ENCODE peak calls at places on chromosome 21, in four cellular contexts. One of them, this sample, is unnamed.
A peak's percentile ranks its signal among the peaks of the same experiment; 100 is the strongest.

GRCh38 chr21:21463456-21463855 is 465.2 kb downstream of the NCAM2 start:
- DNase-seq in adrenal gland: no peak
- DNase-seq in ovary: no peak
- DNase-seq in cardiac fibroblast: no peak
- DNase-seq in this sample: peak; percentile 15

GRCh38 chr21:40827509-40827908 is 19.4 kb downstream of the DSCAM start:
- DNase-seq in cardiac fibroblast: no peak
- DNase-seq in adrenal gland: no peak
- DNase-seq in ovary: no peak
- DNase-seq in this sample: no peak

GRCh38 chr21:38429011-38429410 is 69.3 kb downstream of the ERG start:
- DNase-seq in adrenal gland: no peak
- DNase-seq in cardiac fibroblast: no peak
- DNase-seq in ovary: no peak
- DNase-seq in this sample: no peak

GRCh38 chr21:29208666-29209059 is 78.2 kb downstream of the MAP3K7CL start:
- DNase-seq in cardiac fibroblast: peak; percentile 96
- DNase-seq in adrenal gland: no peak
- DNase-seq in ovary: no peak
- DNase-seq in this sample: no peak

GRCh38 chr21:39363607-39364555 is 15.0 kb upstream of the HMGN1 start:
- DNase-seq in adrenal gland: no peak
- DNase-seq in ovary: no peak
- DNase-seq in cardiac fibroblast: no peak
- DNase-seq in this sample: no peak

GRCh38 chr21:28884481-28884880 is 108.2 kb downstream of the LTN1 start:
- DNase-seq in ovary: no peak
- DNase-seq in cardiac fibroblast: peak; percentile 31
- DNase-seq in adrenal gland: no peak
- DNase-seq in this sample: no peak

GRCh38 chr21:29718081-29718815 is 221.5 kb downstream of the GRIK1 start:
- DNase-seq in ovary: no peak
- DNase-seq in cardiac fibroblast: peak; percentile 94
- DNase-seq in adrenal gland: no peak
- DNase-seq in this sample: no peak

GRCh38 chr21:29217818-29218252 is 80.9 kb upstream of the BACH1 start:
- DNase-seq in ovary: no peak
- DNase-seq in cardiac fibroblast: peak; percentile 99
- DNase-seq in adrenal gland: no peak
- DNase-seq in this sample: no peak

GRCh38 chr21:17925000-17925610 is 105.9 kb upstream of the C21orf91 start:
- DNase-seq in ovary: peak; percentile 12
- DNase-seq in adrenal gland: peak; percentile 38
- DNase-seq in cardiac fibroblast: peak; percentile 72
- DNase-seq in this sample: no peak

GRCh38 chr21:33300701-33301631 is 23.8 kb upstream of the IFNAR1 start:
- DNase-seq in ovary: no peak
- DNase-seq in cardiac fibroblast: peak; percentile 19
- DNase-seq in adrenal gland: peak; percentile 65
- DNase-seq in this sample: no peak

GRCh38 chr21:25191141-25191540 is 416.1 kb downstream of the MRPL39 start:
- DNase-seq in adrenal gland: no peak
- DNase-seq in cardiac fibroblast: no peak
- DNase-seq in ovary: no peak
- DNase-seq in this sample: no peak

GRCh38 chr21:36431252-36431651 is 46.1 kb downstream of the CHAF1B start:
- DNase-seq in adrenal gland: no peak
- DNase-seq in ovary: no peak
- DNase-seq in cardiac fibroblast: no peak
- DNase-seq in this sample: no peak

GRCh38 chr21:39052718-39053117 is 130.5 kb downstream of the PSMG1 start:
- DNase-seq in ovary: no peak
- DNase-seq in adrenal gland: no peak
- DNase-seq in cardiac fibroblast: no peak
- DNase-seq in this sample: no peak

GRCh38 chr21:38925923-38926322 is 120.2 kb downstream of the ETS2 start:
- DNase-seq in cardiac fibroblast: peak; percentile 91
- DNase-seq in ovary: peak; percentile 75
- DNase-seq in adrenal gland: peak; percentile 71
- DNase-seq in this sample: no peak

GRCh38 chr21:32364801-32365200 is 28.0 kb downstream of the URB1 start:
- DNase-seq in cardiac fibroblast: no peak
- DNase-seq in adrenal gland: no peak
- DNase-seq in ovary: no peak
- DNase-seq in this sample: no peak

GRCh38 chr21:14361958-14362357 is 21.0 kb downstream of the HSPA13 start:
- DNase-seq in cardiac fibroblast: peak; percentile 80
- DNase-seq in adrenal gland: no peak
- DNase-seq in ovary: no peak
- DNase-seq in this sample: no peak

GRCh38 chr21:27171704-27172103 is 204.8 kb upstream of the ADAMTS5 start:
- DNase-seq in adrenal gland: no peak
- DNase-seq in ovary: no peak
- DNase-seq in cardiac fibroblast: peak; percentile 81
- DNase-seq in this sample: no peak

GRCh38 chr21:21688877-21689276 is 690.7 kb downstream of the NCAM2 start:
- DNase-seq in adrenal gland: peak; percentile 28
- DNase-seq in ovary: no peak
- DNase-seq in cardiac fibroblast: peak; percentile 52
- DNase-seq in this sample: no peak

GRCh38 chr21:35265170-35265877 is 216.2 kb upstream of the RUNX1 start:
- DNase-seq in ovary: no peak
- DNase-seq in cardiac fibroblast: peak; percentile 86
- DNase-seq in adrenal gland: peak; percentile 40
- DNase-seq in this sample: peak; percentile 71
- H3K4me3 ChIP-seq in ovary: no peak overlapping the region
- H3K4me3 ChIP-seq in cardiac fibroblast: no peak overlapping the region
- H3K4me3 ChIP-seq in adrenal gland: no peak overlapping the region
- H3K4me3 ChIP-seq in this sample: no peak overlapping the region

GRCh38 chr21:15444118-15444960 is 285.4 kb upstream of the USP25 start:
- DNase-seq in cardiac fibroblast: no peak
- DNase-seq in ovary: no peak
- DNase-seq in adrenal gland: peak; percentile 75
- DNase-seq in this sample: no peak
- H3K4me3 ChIP-seq in cardiac fibroblast: no peak overlapping the region
- H3K4me3 ChIP-seq in ovary: no peak overlapping the region
- H3K4me3 ChIP-seq in adrenal gland: no peak overlapping the region
- H3K4me3 ChIP-seq in this sample: no peak overlapping the region

GRCh38 chr21:35043549-35043948 is 5.6 kb downstream of the RUNX1 start:
- DNase-seq in cardiac fibroblast: no peak
- DNase-seq in ovary: no peak
- DNase-seq in adrenal gland: no peak
- DNase-seq in this sample: no peak
- H3K4me3 ChIP-seq in cardiac fibroblast: no peak overlapping the region
- H3K4me3 ChIP-seq in ovary: no peak overlapping the region
- H3K4me3 ChIP-seq in adrenal gland: no peak overlapping the region
- H3K4me3 ChIP-seq in this sample: no peak overlapping the region

DNA sequence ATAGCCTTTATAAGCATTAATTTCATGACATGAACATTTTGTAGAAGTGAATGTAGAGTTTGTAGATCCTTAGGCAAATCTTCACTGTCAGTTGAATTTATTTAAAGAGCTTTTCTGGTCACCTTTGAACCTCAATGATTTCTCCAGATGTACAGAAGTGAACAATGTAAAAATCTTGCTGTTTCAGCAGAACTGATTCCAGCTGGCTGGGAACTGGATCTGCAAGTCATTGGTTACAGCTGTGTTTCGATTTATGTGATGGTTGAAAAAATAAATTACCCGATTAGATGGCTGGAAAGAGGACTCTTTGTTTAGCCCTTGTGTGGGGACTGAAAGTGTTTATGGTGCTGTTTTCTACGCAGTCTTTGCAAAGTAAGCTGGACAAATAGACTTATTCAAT is 849.8 kb downstream of the USP25 start:
- DNase-seq in cardiac fibroblast: peak; percentile 31
- DNase-seq in adrenal gland: no peak
- DNase-seq in ovary: no peak
- DNase-seq in this sample: no peak
- H3K4me3 ChIP-seq in cardiac fibroblast: no peak overlapping the region
- H3K4me3 ChIP-seq in adrenal gland: no peak overlapping the region
- H3K4me3 ChIP-seq in ovary: no peak overlapping the region
- H3K4me3 ChIP-seq in this sample: no peak overlapping the region

GRCh38 chr21:46226146-46226545 is 2.4 kb downstream of the LSS start:
- DNase-seq in adrenal gland: no peak
- DNase-seq in cardiac fibroblast: peak; percentile 34
- DNase-seq in ovary: no peak
- DNase-seq in this sample: no peak
- H3K4me3 ChIP-seq in adrenal gland: no peak overlapping the region
- H3K4me3 ChIP-seq in cardiac fibroblast: peak overlapping the region; percentile 25
- H3K4me3 ChIP-seq in ovary: no peak overlapping the region
- H3K4me3 ChIP-seq in this sample: no peak overlapping the region

GRCh38 chr21:44297525-44298290 is 2.1 kb upstream of the PFKL start:
- DNase-seq in cardiac fibroblast: peak; percentile 88
- DNase-seq in adrenal gland: peak; percentile 84
- DNase-seq in ovary: peak; percentile 64
- DNase-seq in this sample: no peak

GRCh38 chr21:44299085-44299457 is 782 bp upstream of the PFKL start:
- DNase-seq in cardiac fibroblast: peak; percentile 25
- DNase-seq in adrenal gland: no peak
- DNase-seq in ovary: no peak
- DNase-seq in this sample: no peak

GRCh38 chr21:44296916-44297315 is 2.9 kb upstream of the PFKL start:
- DNase-seq in adrenal gland: no peak
- DNase-seq in ovary: no peak
- DNase-seq in cardiac fibroblast: no peak
- DNase-seq in this sample: no peak

GRCh38 chr21:44299458-44300261 is at the start of gene PFKL:
- DNase-seq in cardiac fibroblast: peak; percentile 55
- DNase-seq in adrenal gland: peak; percentile 49
- DNase-seq in ovary: peak; percentile 60
- DNase-seq in this sample: no peak

GRCh38 chr21:44298301-44298700 is 1.6 kb upstream of the PFKL start:
- DNase-seq in cardiac fibroblast: peak; percentile 22
- DNase-seq in ovary: no peak
- DNase-seq in adrenal gland: no peak
- DNase-seq in this sample: no peak
- H3K4me3 ChIP-seq in cardiac fibroblast: no peak overlapping the region
- H3K4me3 ChIP-seq in ovary: no peak overlapping the region
- H3K4me3 ChIP-seq in adrenal gland: no peak overlapping the region
- H3K4me3 ChIP-seq in this sample: no peak overlapping the region

GRCh38 chr21:42002421-42002958 is 7.7 kb downstream of the ZBTB21 start:
- DNase-seq in adrenal gland: peak; percentile 88
- DNase-seq in cardiac fibroblast: peak; percentile 89
- DNase-seq in ovary: no peak
- DNase-seq in this sample: peak; percentile 13
- H3K4me3 ChIP-seq in adrenal gland: no peak overlapping the region
- H3K4me3 ChIP-seq in cardiac fibroblast: no peak overlapping the region
- H3K4me3 ChIP-seq in ovary: no peak overlapping the region
- H3K4me3 ChIP-seq in this sample: no peak overlapping the region

DNA sequence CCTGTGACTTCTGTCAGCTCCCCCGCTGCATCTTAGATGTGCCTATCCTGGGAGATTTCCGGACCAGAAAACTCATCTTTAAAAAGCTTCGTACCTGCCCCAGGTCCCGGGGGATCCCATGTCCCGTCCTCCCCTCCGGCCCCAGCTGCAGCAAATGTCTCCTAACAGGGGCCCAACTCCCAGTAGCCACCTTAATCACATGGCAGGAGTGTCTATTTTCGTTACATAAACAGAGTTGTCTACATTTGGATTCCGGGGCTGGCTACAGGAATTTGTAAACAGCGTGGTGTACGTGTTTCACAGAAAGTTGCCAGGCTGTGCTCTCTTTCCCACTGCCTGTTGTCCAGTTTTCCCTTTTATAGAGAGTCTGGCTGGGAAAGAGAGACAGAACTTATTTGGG is 17.9 kb upstream of the KCNE2 start:
- DNase-seq in ovary: no peak
- DNase-seq in cardiac fibroblast: no peak
- DNase-seq in adrenal gland: no peak
- DNase-seq in this sample: no peak
- H3K4me3 ChIP-seq in ovary: no peak overlapping the region
- H3K4me3 ChIP-seq in cardiac fibroblast: no peak overlapping the region
- H3K4me3 ChIP-seq in adrenal gland: no peak overlapping the region
- H3K4me3 ChIP-seq in this sample: no peak overlapping the region